ENCODE peak calls at places on chromosomes 7 and 10, in four cellular contexts. Y is A549, L is GM12878, S is HepG2. C is an unnamed sample.

GRCh38 chr7:149595541-149595940 is 97.9 kb upstream of the ZNF746 start:
- DNase-seq in Y (no peak), L (no peak), S (no peak), C (no peak)

GRCh38 chr7:74439546-74439945 is 14.2 kb upstream of the GTF2IRD1 start:
- DNase-seq in Y (no peak), L (no peak), S (no peak), C (no peak)

GRCh38 chr10:60611291-60611747 is 167.0 kb upstream of the CDK1 start:
- DNase-seq in Y (peak), L (no peak), S (peak), C (no peak)

GRCh38 chr7:152086513-152086912 is 61.0 kb downstream of the GALNT11 start:
- DNase-seq in Y (no peak), L (no peak), S (no peak), C (no peak)

GRCh38 chr7:131587315-131587923 is 31.0 kb upstream of the PODXL start:
- DNase-seq in Y (no peak), L (no peak), S (no peak), C (no peak)

GRCh38 chr7:106070201-106070551 is 41.9 kb downstream of the SYPL1 start:
- DNase-seq in Y (no peak), L (no peak), S (no peak), C (peak)

GRCh38 chr10:71746344-71747037 is 26.8 kb downstream of the VSIR start:
- DNase-seq in Y (no peak), L (no peak), S (peak), C (peak)

GRCh38 chr10:110508389-110508788 is 10.7 kb downstream of the DUSP5 start:
- DNase-seq in Y (no peak), L (no peak), S (no peak), C (no peak)

GRCh38 chr10:112143420-112143819 is 40.1 kb downstream of the GPAM start:
- DNase-seq in Y (no peak), L (no peak), S (no peak), C (no peak)

DNA sequence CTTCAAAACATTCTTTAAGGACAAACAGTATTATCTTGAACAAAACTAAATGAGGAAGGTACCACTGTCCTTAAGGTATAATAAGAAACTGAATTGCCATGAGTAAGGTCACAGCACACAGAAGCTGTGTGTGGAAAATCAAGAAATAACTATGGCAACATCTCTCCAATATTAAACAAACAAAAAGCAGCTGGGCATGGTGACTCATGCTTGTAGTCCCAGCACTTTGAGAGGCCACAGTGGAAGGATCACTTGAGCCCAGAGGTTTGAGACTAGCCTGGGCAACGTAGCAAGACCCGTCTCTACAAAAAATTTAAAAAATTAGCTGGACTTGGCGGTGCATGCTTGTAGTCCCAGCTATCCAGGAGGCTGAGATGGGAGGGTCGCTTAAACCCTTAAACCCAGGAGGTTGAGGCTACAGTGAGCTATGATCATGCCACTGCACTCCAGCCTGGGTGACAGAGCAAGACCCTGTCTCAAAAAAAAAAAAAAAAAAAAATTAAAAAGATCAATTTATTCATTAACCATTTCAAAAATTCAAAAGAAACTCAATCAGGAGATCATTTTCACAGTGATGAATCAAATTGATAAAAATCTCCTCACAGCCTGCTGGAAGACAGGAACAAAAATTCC is 195.4 kb downstream of the SKIDA1 start:
- DNase-seq in Y (peak), L (no peak), S (peak), C (no peak)
- TF ChIP-seq PBX3 in Y (peak), L (no peak), S (no peak), C (peak)

DNA sequence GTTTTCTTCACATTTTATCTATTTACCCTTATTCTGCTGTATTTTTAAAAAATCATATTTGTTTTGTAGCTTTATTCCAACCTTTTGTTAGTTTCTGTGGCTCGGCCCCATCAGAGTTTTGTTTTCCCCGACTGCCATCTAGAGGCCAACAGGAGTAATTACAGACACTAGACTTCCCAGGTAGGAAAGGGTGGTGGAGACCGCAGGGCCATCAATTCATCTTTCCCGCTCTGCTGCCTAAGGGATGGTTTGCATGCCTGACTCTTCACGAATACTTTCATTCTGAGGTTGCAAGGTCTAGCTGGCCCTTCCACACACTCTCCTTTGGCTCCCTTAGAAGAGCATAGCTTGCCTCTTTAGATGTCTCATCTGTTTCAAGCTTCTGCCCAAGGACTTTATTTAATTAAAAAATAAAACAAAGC is 38.3 kb downstream of the LYZL2 start:
- DNase-seq in Y (peak), L (no peak), S (peak), C (peak)
- TF ChIP-seq PBX3 in Y (no peak), L (no peak), S (no peak), C (no peak)

GRCh38 chr10:106741131-106741530 is 423.4 kb downstream of the SORCS1 start:
- DNase-seq in Y (no peak), L (no peak), S (no peak), C (no peak)

GRCh38 chr10:106746888-106747287 is 417.6 kb downstream of the SORCS1 start:
- DNase-seq in Y (no peak), L (no peak), S (no peak), C (no peak)
- TF ChIP-seq PBX3 in Y (no peak), L (no peak), S (no peak), C (no peak)

GRCh38 chr10:34609287-34609940 is 205.7 kb downstream of the PARD3 start:
- DNase-seq in Y (no peak), L (no peak), S (no peak), C (no peak)

GRCh38 chr10:34612446-34612845 is 202.7 kb downstream of the PARD3 start:
- DNase-seq in Y (no peak), L (no peak), S (no peak), C (no peak)

GRCh38 chr10:34613491-34613890 is 201.6 kb downstream of the PARD3 start:
- DNase-seq in Y (no peak), L (no peak), S (no peak), C (no peak)

GRCh38 chr10:34612938-34613337 is 202.2 kb downstream of the PARD3 start:
- DNase-seq in Y (no peak), L (no peak), S (no peak), C (no peak)

DNA sequence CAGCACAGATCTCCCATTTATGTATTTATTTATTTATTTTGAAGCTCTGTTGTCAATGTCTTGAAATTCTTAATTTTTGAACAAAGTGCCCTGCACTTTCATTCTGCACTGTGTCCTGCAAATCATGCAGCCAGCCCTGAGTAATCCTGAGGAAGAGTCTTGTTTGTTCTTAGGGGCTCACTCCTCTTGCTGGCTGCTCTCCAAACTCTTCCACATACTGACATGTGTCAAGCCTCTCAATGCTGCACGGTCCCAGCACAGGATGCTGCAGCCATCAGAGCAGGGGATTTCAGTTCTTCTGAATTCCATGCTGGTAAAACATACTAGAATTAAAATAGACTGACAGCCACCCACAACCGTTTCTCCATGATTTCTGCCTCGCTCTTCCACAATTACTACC is 207.2 kb downstream of the PARD3 start:
- DNase-seq in Y (no peak), L (no peak), S (peak), C (no peak)
- TF ChIP-seq PBX3 in Y (no peak), L (no peak), S (no peak), C (peak)

DNA sequence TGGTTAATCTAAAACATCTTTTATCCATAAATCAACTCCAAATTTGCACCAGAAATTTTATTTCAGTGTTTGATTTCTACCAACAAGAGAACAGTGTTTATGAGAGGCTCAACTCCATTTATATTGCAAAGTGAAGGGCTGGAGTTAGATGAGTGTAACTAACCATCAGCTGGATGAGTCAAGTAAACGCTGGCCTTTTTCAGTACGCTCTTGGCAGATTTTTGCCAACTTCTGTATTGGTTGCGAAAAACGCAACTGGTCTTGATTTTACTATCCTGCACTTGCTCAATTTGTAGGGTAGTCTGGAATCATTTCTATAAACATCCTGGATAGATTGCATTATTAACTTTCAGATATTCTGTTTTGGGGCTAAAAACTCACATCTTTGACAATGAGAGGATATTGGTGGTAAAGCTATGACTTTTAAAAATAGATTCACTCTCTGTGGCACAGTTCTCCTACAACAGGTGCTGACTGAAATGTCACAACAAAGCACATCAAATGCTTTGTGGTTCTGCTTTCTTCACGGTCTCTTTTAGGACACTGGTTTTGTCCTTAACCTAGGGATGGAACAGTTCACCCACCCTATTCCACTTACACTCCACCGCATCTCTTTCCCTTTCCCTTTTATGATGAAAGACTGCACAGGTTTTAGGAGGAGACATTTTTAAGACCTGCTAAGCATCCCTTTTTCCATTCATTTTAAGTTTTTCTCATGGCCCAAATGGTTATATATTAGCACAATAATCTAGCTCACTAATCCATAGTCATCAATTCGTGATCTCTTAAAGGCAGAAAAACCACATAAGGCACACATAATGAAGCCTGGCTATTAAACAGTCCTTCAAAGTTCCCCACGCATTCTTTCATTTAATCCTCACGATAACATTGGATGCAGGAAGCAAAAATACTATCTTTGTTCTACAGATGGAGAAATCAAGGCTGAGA is 12.8 kb downstream of the CACNA2D1 start:
- DNase-seq in Y (no peak), L (no peak), S (no peak), C (no peak)
- TF ChIP-seq PBX3 in Y (no peak), L (no peak), S (no peak), C (no peak)

GRCh38 chr7:30200591-30200990 is 65.8 kb downstream of the MTURN start:
- DNase-seq in Y (no peak), L (no peak), S (no peak), C (no peak)
- TF ChIP-seq PBX3 in Y (no peak), L (no peak), S (no peak), C (no peak)